ENCODE peak calls at places on chromosomes 4 and X, in seven cellular contexts. I, F, P, Y, H, L and J are unnamed samples.

GRCh38 chr4:59249110-59249509 is 1951.0 kb upstream of the ADGRL3 start:
- DNase-seq in L (no peak), I (no peak), F (no peak), H (no peak), Y (no peak), P (no peak), J (no peak)

GRCh38 chrX:123779908-123780396 is 47.1 kb upstream of the THOC2 start:
- DNase-seq in Y (no peak), I (no peak), P (no peak), F (no peak), H (peak; percentile 29), L (no peak), J (no peak)

GRCh38 chrX:153573999-153574398 is 24.9 kb downstream of the CCNQ start:
- DNase-seq in F (no peak), H (no peak), Y (no peak), P (peak; percentile 54), I (no peak), L (no peak), J (no peak)

GRCh38 chrX:129984196-129984962 is 1.9 kb downstream of the BCORL1 start:
- DNase-seq in P (peak; percentile 32), I (no peak), F (no peak), L (peak; percentile 28), Y (peak; percentile 18), H (no peak), J (peak; percentile 23)

GRCh38 chr4:174398728-174399127 is 115.0 kb downstream of the CEP44 start:
- DNase-seq in H (no peak), Y (no peak), P (no peak), I (no peak), L (peak; percentile 24), F (peak; percentile 50), J (peak; percentile 16)

GRCh38 chrX:118666521-118666920 is 60.9 kb upstream of the IL13RA1 start:
- DNase-seq in I (no peak), Y (no peak), P (no peak), H (no peak), L (peak; percentile 8), F (no peak), J (peak; percentile 25)

GRCh38 chrX:70402721-70403120 is 20.4 kb upstream of the GDPD2 start:
- DNase-seq in H (no peak), F (no peak), P (no peak), I (no peak), Y (no peak), L (no peak), J (no peak)

GRCh38 chrX:136694491-136695087 is 46.6 kb downstream of the CD40LG start:
- DNase-seq in L (peak; percentile 34), I (no peak), F (no peak), P (peak; percentile 74), H (peak; percentile 8), Y (peak; percentile 53), J (peak; percentile 53)

GRCh38 chrX:10393899-10394298 is 226.5 kb downstream of the MID1 start:
- DNase-seq in Y (no peak), H (no peak), F (no peak), P (no peak), I (no peak), L (no peak), J (no peak)

GRCh38 chr4:146124023-146124680 is 51.4 kb upstream of the LSM6 start:
- DNase-seq in L (peak; percentile 31), P (peak; percentile 71), Y (no peak), I (no peak), H (no peak), F (no peak), J (peak; percentile 5)

GRCh38 chr4:173591760-173592159 is 61.7 kb upstream of the HAND2 start:
- DNase-seq in L (no peak), I (no peak), P (peak; percentile 49), Y (no peak), F (no peak), H (no peak), J (no peak)

GRCh38 chr4:139455187-139455586 is 1.3 kb downstream of the RAB33B start:
- DNase-seq in H (no peak), P (no peak), I (no peak), F (no peak), L (no peak), Y (no peak), J (no peak)

GRCh38 chrX:49058794-49059193 is at the start of gene CCDC120:
- DNase-seq in L (no peak), Y (no peak), F (no peak), H (no peak), P (peak; percentile 62), I (no peak), J (no peak)

GRCh38 chrX:46913710-46914109 is 1.5 kb downstream of the JADE3 start:
- DNase-seq in H (no peak), P (peak; percentile 17), Y (no peak), F (no peak), I (no peak), L (peak; percentile 20), J (peak; percentile 40)

GRCh38 chrX:44428989-44429627 is 85.6 kb upstream of the EFHC2 start:
- DNase-seq in F (no peak), Y (no peak), I (no peak), L (no peak), H (no peak), P (no peak), J (no peak)

GRCh38 chr4:8207314-8207713 is 8.2 kb downstream of the SH3TC1 start:
- DNase-seq in H (no peak), Y (no peak), I (no peak), L (no peak), F (no peak), P (no peak), J (no peak)

GRCh38 chr4:1975391-1975801 is 33.4 kb downstream of the NELFA start:
- DNase-seq in P (no peak), Y (no peak), I (peak; percentile 59), F (no peak), H (no peak), L (no peak), J (no peak)

GRCh38 chr4:140123666-140124377 is 30.2 kb downstream of the MAML3 start:
- DNase-seq in L (no peak), H (no peak), P (no peak), F (no peak), Y (no peak), I (no peak), J (no peak)

GRCh38 chrX:20260885-20261284 is 5.8 kb downstream of the RPS6KA3 start:
- DNase-seq in H (no peak), I (no peak), F (no peak), P (no peak), Y (no peak), L (no peak), J (no peak)

GRCh38 chr4:23135792-23136645 is 443.3 kb downstream of the GBA3 start:
- DNase-seq in I (no peak), L (peak; percentile 31), Y (no peak), F (peak; percentile 23), H (peak; percentile 30), P (peak; percentile 93), J (peak; percentile 25)

GRCh38 chr4:3311095-3311372 is 18.2 kb downstream of the RGS12 start:
- DNase-seq in P (no peak), L (no peak), I (peak; percentile 59), F (no peak), H (no peak), Y (no peak), J (no peak)

GRCh38 chr4:184097240-184097619 is 120.4 kb downstream of the ENPP6 start:
- DNase-seq in Y (peak; percentile 49), P (peak; percentile 92), I (no peak), L (no peak), H (peak; percentile 29), F (no peak), J (peak; percentile 1)

GRCh38 chr4:56821394-56822263 is at the start of gene SPINK2:
- DNase-seq in P (peak; percentile 93), I (no peak), F (no peak), Y (peak; percentile 38), L (peak; percentile 31), H (peak; percentile 63), J (no peak)

GRCh38 chr4:90816754-90817153 is 689.6 kb downstream of the CCSER1 start:
- DNase-seq in L (no peak), I (no peak), H (no peak), F (no peak), P (peak; percentile 26), Y (no peak), J (no peak)

GRCh38 chrX:74015379-74016019 is 288.5 kb upstream of the ZCCHC13 start:
- DNase-seq in L (peak; percentile 65), P (peak; percentile 70), I (no peak), Y (peak; percentile 14), H (no peak), F (no peak), J (peak; percentile 67)

GRCh38 chr4:26410385-26411293 is 79.6 kb downstream of the CCKAR start:
- DNase-seq in P (peak; percentile 65), H (peak; percentile 14), F (no peak), I (no peak), Y (no peak), L (peak; percentile 66), J (peak; percentile 72)

GRCh38 chr4:80155286-80155982 is 41.9 kb upstream of the PRDM8 start:
- DNase-seq in L (peak; percentile 13), Y (no peak), F (no peak), H (no peak), I (no peak), P (no peak), J (peak; percentile 9)

GRCh38 chr4:88765729-88766128 is 68.1 kb upstream of the NAP1L5 start:
- DNase-seq in I (no peak), F (peak; percentile 35), Y (no peak), H (no peak), L (peak; percentile 87), P (no peak), J (peak; percentile 93)

GRCh38 chr4:25402521-25402920 is 25.5 kb downstream of the ANAPC4 start:
- DNase-seq in Y (no peak), H (no peak), L (no peak), P (no peak), I (no peak), F (no peak), J (peak; percentile 5)

GRCh38 chrX:71623714-71624113 is 5.4 kb upstream of the CXCR3 start:
- DNase-seq in P (no peak), L (no peak), F (no peak), Y (no peak), I (no peak), H (no peak), J (no peak)

GRCh38 chrX:41178201-41178600 is 93.0 kb downstream of the USP9X start:
- DNase-seq in H (no peak), Y (peak; percentile 29), L (no peak), F (no peak), I (no peak), P (no peak), J (no peak)

GRCh38 chr4:6596948-6597347 is 22.0 kb downstream of the MAN2B2 start:
- DNase-seq in H (no peak), F (no peak), I (no peak), Y (no peak), L (no peak), P (no peak), J (no peak)